ENCODE peak calls at places on chromosomes 6 and 20, in nine cellular contexts. K is GM06990, N is GM13977, F is endothelial cell, A is PC-3, S is astrocyte of the spinal cord, X is heart left ventricle, G is tibial artery, W is progenitor cell of endocrine pancreas. C is an unnamed sample.

GRCh38 chr20:13873814-13874213 is 89.0 kb downstream of the NDUFAF5 start:
- DNase-seq in K (no peak), N (no peak), F (no peak), A (no peak), S (no peak), X (no peak), G (no peak), W (no peak), C (no peak)

GRCh38 chr6:73234732-73235131 is 9.4 kb upstream of the KHDC1L start:
- DNase-seq in K (no peak), N (no peak), F (no peak), A (peak), S (peak), X (no peak), G (no peak), W (no peak), C (no peak)

GRCh38 chr6:72724545-72724944 is 102.7 kb downstream of the KCNQ5 start:
- DNase-seq in K (peak), N (peak), F (no peak), A (no peak), S (peak), X (no peak), G (no peak), W (no peak), C (no peak)

GRCh38 chr20:33789109-33789857 is 21.9 kb upstream of the CHMP4B start:
- DNase-seq in K (no peak), N (no peak), F (peak), A (peak), S (peak), X (no peak), G (no peak), W (no peak), C (no peak)

GRCh38 chr6:108115598-108116058 is 41.1 kb upstream of the OSTM1 start:
- DNase-seq in K (peak), N (peak), F (peak), A (peak), S (no peak), X (no peak), G (no peak), W (peak), C (no peak)

GRCh38 chr20:1280421-1281102 is 14.5 kb downstream of the SNPH start:
- DNase-seq in K (no peak), N (no peak), F (no peak), A (no peak), S (no peak), X (no peak), G (no peak), W (no peak), C (no peak)

GRCh38 chr6:22320750-22321149 is 23.9 kb upstream of the PRL start:
- DNase-seq in K (no peak), N (no peak), F (no peak), A (peak), S (peak), X (no peak), G (no peak), W (no peak), C (no peak)

GRCh38 chr20:24786096-24786495 is 163.0 kb upstream of the CST7 start:
- DNase-seq in K (no peak), N (no peak), F (no peak), A (no peak), S (no peak), X (no peak), G (no peak), W (no peak), C (no peak)

GRCh38 chr6:99282479-99283062 is 66.9 kb downstream of the FAXC start:
- DNase-seq in K (no peak), N (peak), F (no peak), A (peak), S (peak), X (no peak), G (no peak), W (no peak), C (no peak)

GRCh38 chr20:32497589-32498224 is 87.4 kb downstream of the NOL4L start:
- DNase-seq in K (no peak), N (no peak), F (peak), A (no peak), S (no peak), X (no peak), G (no peak), W (no peak), C (no peak)

GRCh38 chr6:150435832-150436231 is 67.0 kb downstream of the IYD start:
- DNase-seq in K (no peak), N (no peak), F (no peak), A (no peak), S (peak), X (no peak), G (no peak), W (no peak), C (no peak)

GRCh38 chr6:11236351-11236750 is 3.9 kb upstream of the NEDD9 start:
- DNase-seq in K (peak), N (peak), F (no peak), A (no peak), S (no peak), X (no peak), G (no peak), W (no peak), C (no peak)

GRCh38 chr20:33673411-33674293 is 576 bp downstream of the NECAB3 start:
- DNase-seq in K (no peak), N (no peak), F (no peak), A (peak), S (no peak), X (no peak), G (peak), W (no peak), C (no peak)

GRCh38 chr6:19754686-19755085 is 82.5 kb upstream of the ID4 start:
- DNase-seq in K (no peak), N (no peak), F (no peak), A (no peak), S (no peak), X (no peak), G (no peak), W (no peak), C (no peak)

GRCh38 chr6:169643521-169643920 is 58.3 kb downstream of the WDR27 start:
- DNase-seq in K (no peak), N (no peak), F (no peak), A (no peak), S (no peak), X (no peak), G (no peak), W (no peak), C (no peak)

GRCh38 chr6:138206862-138207261 is 11.4 kb downstream of the PBOV1 start:
- DNase-seq in K (no peak), N (no peak), F (no peak), A (no peak), S (no peak), X (no peak), G (no peak), W (no peak), C (no peak)

GRCh38 chr6:157682856-157683481 is 140.1 kb upstream of the SNX9 start:
- DNase-seq in K (no peak), N (no peak), F (no peak), A (peak), S (no peak), X (no peak), G (no peak), W (no peak), C (no peak)

GRCh38 chr6:76885861-76886301 is 577.4 kb downstream of the HTR1B start:
- DNase-seq in K (no peak), N (no peak), F (no peak), A (peak), S (peak), X (no peak), G (no peak), W (no peak), C (no peak)

GRCh38 chr20:18197382-18198070 is 59.9 kb downstream of the KAT14 start:
- DNase-seq in K (no peak), N (no peak), F (no peak), A (peak), S (no peak), X (no peak), G (no peak), W (no peak), C (no peak)

GRCh38 chr6:140059947-140060346 is 685.5 kb upstream of the CITED2 start:
- DNase-seq in K (no peak), N (no peak), F (no peak), A (no peak), S (no peak), X (no peak), G (no peak), W (no peak), C (no peak)

GRCh38 chr6:164378330-164378729 is 931.1 kb downstream of the C6orf118 start:
- DNase-seq in K (no peak), N (no peak), F (no peak), A (no peak), S (no peak), X (no peak), G (no peak), W (no peak), C (no peak)

GRCh38 chr6:45956176-45956575 is 59.5 kb downstream of the CLIC5 start:
- DNase-seq in K (no peak), N (no peak), F (no peak), A (no peak), S (no peak), X (no peak), G (no peak), W (no peak), C (no peak)

GRCh38 chr6:5087389-5087788 is 2.2 kb downstream of the PPP1R3G start:
- DNase-seq in K (no peak), N (no peak), F (no peak), A (no peak), S (no peak), X (peak), G (peak), W (no peak), C (no peak)

GRCh38 chr6:159984268-159984786 is 15.4 kb downstream of the IGF2R start:
- DNase-seq in K (no peak), N (no peak), F (no peak), A (peak), S (peak), X (no peak), G (no peak), W (no peak), C (no peak)

GRCh38 chr6:27178001-27178730 is 69.3 kb upstream of the PRSS16 start:
- DNase-seq in K (no peak), N (peak), F (peak), A (peak), S (peak), X (peak), G (peak), W (peak), C (peak)

GRCh38 chr20:21510414-21510971 is 3.4 kb downstream of the NKX2-2 start:
- DNase-seq in K (no peak), N (peak), F (no peak), A (no peak), S (no peak), X (no peak), G (no peak), W (no peak), C (no peak)

GRCh38 chr20:21510995-21511394 is 2.9 kb downstream of the NKX2-2 start:
- DNase-seq in K (no peak), N (no peak), F (no peak), A (no peak), S (no peak), X (no peak), G (no peak), W (no peak), C (no peak)

GRCh38 chr20:21508230-21509078 is 5.4 kb downstream of the NKX2-2 start:
- DNase-seq in K (no peak), N (no peak), F (no peak), A (no peak), S (no peak), X (no peak), G (no peak), W (no peak), C (no peak)

GRCh38 chr20:21509079-21509596 is 4.7 kb downstream of the NKX2-2 start:
- DNase-seq in K (no peak), N (no peak), F (no peak), A (no peak), S (no peak), X (no peak), G (no peak), W (no peak), C (no peak)

DNA sequence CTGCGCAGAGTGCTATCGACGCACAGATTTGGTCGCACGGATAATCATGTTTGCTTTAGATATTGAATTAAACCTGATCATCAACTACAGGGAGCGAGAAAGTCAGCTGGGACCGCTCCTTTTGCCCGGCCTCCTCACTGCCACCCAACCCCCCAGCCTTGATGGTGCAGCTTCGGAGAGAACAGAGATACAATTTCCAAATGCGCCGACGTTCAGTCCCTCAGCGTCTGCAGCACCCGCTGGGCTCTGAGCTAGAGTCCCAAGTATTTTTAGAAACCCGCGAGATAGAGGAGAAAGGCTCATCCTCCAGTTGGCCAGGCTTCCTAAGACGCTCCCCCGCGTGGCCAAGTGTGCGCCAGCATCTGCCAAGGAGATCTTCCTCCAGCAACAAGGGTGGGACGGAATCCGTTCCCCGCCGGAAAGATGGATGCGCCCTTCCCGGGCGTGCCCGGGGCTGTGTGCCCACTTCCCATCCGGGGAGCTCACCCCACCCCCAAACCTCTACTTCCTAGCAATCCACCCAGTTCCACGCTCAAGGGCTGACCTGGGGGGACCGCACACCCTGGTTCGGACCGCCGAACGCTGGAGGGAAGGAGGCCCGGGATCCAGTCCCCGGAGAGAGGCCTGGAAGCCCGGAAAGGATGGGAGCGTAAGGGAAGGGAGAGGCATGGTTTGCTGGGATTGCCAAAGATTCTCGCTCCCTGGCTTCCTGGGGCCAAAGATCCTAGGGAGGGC is 4.1 kb downstream of the NKX2-2 start:
- DNase-seq in K (no peak), N (peak), F (no peak), A (no peak), S (peak), X (no peak), G (no peak), W (no peak), C (no peak)
- TF ChIP-seq CTCF in K (no peak), N (no peak), F (no peak), A (no peak), S (peak), X (no peak), G (no peak), W (no peak), C (no peak)

GRCh38 chr20:36860811-36861624 is 14.9 kb upstream of the TLDC2 start:
- DNase-seq in K (no peak), N (no peak), F (no peak), A (no peak), S (no peak), X (no peak), G (no peak), W (no peak), C (no peak)

GRCh38 chr20:36861625-36861874 is 14.4 kb upstream of the TLDC2 start:
- DNase-seq in K (no peak), N (no peak), F (no peak), A (no peak), S (no peak), X (peak), G (peak), W (no peak), C (no peak)

GRCh38 chr20:36861875-36862801 is 13.8 kb upstream of the TLDC2 start:
- DNase-seq in K (no peak), N (no peak), F (no peak), A (peak), S (peak), X (peak), G (peak), W (no peak), C (no peak)

GRCh38 chr20:36865076-36865860 is 10.7 kb upstream of the TLDC2 start:
- DNase-seq in K (no peak), N (no peak), F (no peak), A (no peak), S (no peak), X (no peak), G (no peak), W (no peak), C (no peak)

DNA sequence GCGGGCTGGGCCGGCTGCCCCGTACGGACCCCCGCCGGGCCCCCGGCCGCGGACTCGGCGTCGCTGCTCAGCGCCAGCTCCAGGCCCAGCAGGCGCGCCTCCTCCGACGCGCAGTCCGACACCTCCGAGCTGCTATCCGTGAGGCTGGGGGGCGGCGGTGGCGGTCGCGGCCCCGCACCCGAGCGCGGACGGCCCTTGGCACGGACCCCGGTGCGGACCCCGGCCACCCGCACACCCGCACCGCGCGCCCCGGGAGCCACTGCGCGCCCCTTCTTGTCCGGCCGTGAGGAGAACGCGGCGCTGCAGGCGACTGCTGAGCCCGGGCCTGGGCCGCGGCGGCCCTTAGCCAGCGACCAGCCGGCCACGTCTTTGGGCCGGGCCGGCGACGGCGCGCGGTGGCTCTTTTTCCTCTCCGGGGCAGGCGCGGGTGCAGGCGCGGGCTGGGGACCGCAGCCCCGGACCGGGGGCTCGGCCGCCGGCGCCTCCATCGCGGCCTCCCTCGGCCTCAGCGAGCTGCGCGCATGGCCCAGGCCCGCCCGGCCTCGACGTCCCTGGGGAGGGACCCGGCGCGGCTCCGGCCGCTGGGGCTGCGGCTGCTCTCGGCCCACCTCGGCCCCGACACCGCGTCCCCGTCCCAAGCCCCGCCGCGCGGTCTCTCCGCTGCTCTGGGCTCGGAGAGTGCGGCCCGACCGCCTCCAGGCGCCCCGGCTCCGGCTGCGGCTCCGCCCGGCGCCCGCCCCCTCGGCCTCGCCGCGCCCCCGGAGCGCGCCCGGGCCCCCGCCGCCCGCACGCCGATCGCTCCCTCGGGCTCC is 12.9 kb upstream of the TLDC2 start:
- DNase-seq in K (peak), N (peak), F (no peak), A (no peak), S (no peak), X (no peak), G (no peak), W (no peak), C (no peak)
- TF ChIP-seq CTCF in K (no peak), N (no peak), F (no peak), A (no peak), S (no peak), X (no peak), G (no peak), W (no peak), C (no peak)

GRCh38 chr6:56535626-56536025 is 107.1 kb downstream of the DST start:
- DNase-seq in K (no peak), N (no peak), F (no peak), A (no peak), S (no peak), X (no peak), G (no peak), W (no peak), C (no peak)

GRCh38 chr6:56534680-56535419 is 107.8 kb downstream of the DST start:
- DNase-seq in K (no peak), N (no peak), F (no peak), A (peak), S (no peak), X (no peak), G (no peak), W (no peak), C (no peak)

GRCh38 chr6:56538851-56539250 is 103.8 kb downstream of the DST start:
- DNase-seq in K (no peak), N (no peak), F (no peak), A (no peak), S (no peak), X (no peak), G (no peak), W (no peak), C (no peak)

GRCh38 chr6:56537223-56537770 is 105.4 kb downstream of the DST start:
- DNase-seq in K (no peak), N (no peak), F (no peak), A (no peak), S (no peak), X (no peak), G (no peak), W (no peak), C (no peak)

DNA sequence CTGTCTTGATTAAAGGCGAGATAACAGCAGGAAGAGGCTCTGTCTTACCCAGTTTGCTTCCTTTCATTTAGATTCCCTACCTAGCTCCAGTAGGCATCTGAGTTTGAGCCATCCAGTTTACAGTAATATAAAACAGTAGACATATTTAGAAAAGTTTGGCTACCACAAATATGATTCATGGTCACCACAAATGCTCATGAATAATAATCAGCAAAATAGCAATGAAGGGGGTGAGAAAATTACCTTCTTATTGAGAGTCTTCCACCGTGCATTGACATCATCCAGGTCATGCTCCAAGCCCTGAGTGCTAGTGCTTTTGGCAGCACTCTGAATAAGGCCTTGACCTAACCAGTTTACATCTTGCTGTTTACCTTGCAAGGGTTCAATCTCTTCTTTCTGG is 106.2 kb downstream of the DST start:
- DNase-seq in K (no peak), N (no peak), F (no peak), A (peak), S (no peak), X (no peak), G (no peak), W (no peak), C (no peak)
- TF ChIP-seq CTCF in K (no peak), N (no peak), F (no peak), A (no peak), S (no peak), X (no peak), G (no peak), W (no peak), C (no peak)

GRCh38 chr20:56200456-56200855 is 48.1 kb upstream of the MC3R start:
- DNase-seq in K (no peak), N (no peak), F (no peak), A (peak), S (no peak), X (no peak), G (no peak), W (no peak), C (no peak)

GRCh38 chr20:56205350-56205749 is 43.2 kb upstream of the MC3R start:
- DNase-seq in K (no peak), N (no peak), F (no peak), A (no peak), S (no peak), X (no peak), G (no peak), W (no peak), C (no peak)

GRCh38 chr20:56204206-56204605 is 44.3 kb upstream of the MC3R start:
- DNase-seq in K (no peak), N (no peak), F (no peak), A (no peak), S (no peak), X (no peak), G (no peak), W (no peak), C (no peak)

GRCh38 chr20:56207656-56208055 is 40.9 kb upstream of the MC3R start:
- DNase-seq in K (no peak), N (no peak), F (no peak), A (no peak), S (no peak), X (no peak), G (no peak), W (no peak), C (no peak)

GRCh38 chr20:56202493-56203077 is 45.9 kb upstream of the MC3R start:
- DNase-seq in K (no peak), N (no peak), F (no peak), A (peak), S (peak), X (no peak), G (no peak), W (no peak), C (no peak)
- TF ChIP-seq CTCF in K (no peak), N (peak), F (no peak), A (peak), S (peak), X (peak), G (peak), W (no peak), C (no peak)

C was measured in natural killer cell.